ENCODE peak calls at places on chromosomes 13 and 19, in four cellular contexts. O is activated CD4-positive, alpha-beta T cell treated with anti-CD3 and anti-CD28 coated beads, Interleukin-2, amount 50 U/mL, for 1 hour; X is AG04449; F is CD8-positive, alpha-beta memory T cell. T is an unnamed sample.

GRCh38 chr19:57269515-57270250 is 10.6 kb upstream of the ZNF460 start:
- DNase-seq in O (no peak), F (no peak), X (peak; percentile 84), T (no peak)

GRCh38 chr13:30331331-30331771 is 24.0 kb upstream of the KATNAL1 start:
- DNase-seq in F (no peak), X (no peak), O (no peak), T (no peak)

GRCh38 chr13:59203855-59204254 is 959.9 kb downstream of the DIAPH3 start:
- DNase-seq in F (no peak), X (no peak), O (no peak), T (no peak)

GRCh38 chr13:27966641-27967202 is 2.4 kb downstream of the CDX2 start:
- DNase-seq in O (no peak), F (no peak), X (no peak), T (no peak)

GRCh38 chr13:109586509-109587346 is 199.7 kb downstream of the IRS2 start:
- DNase-seq in O (no peak), F (no peak), X (no peak), T (no peak)

GRCh38 chr13:94362411-94362909 is 117.0 kb downstream of the DCT start:
- DNase-seq in F (peak; percentile 65), O (peak; percentile 46), X (peak; percentile 70), T (peak; percentile 67)

GRCh38 chr13:33381906-33382305 is 96.4 kb upstream of the STARD13 start:
- DNase-seq in O (no peak), F (no peak), X (no peak), T (no peak)

GRCh38 chr19:38850976-38851621 is 1.3 kb upstream of the HNRNPL start:
- DNase-seq in F (peak; percentile 63), O (peak; percentile 20), X (no peak), T (no peak)

GRCh38 chr13:110841846-110842245 is 73.0 kb downstream of the ANKRD10 start:
- DNase-seq in F (no peak), X (no peak), O (no peak), T (no peak)

GRCh38 chr19:3573162-3573857 is 566 bp downstream of the HMG20B start:
- DNase-seq in O (no peak), X (no peak), F (no peak), T (no peak)